ENCODE peak calls at places on chromosomes 6 and 20, in nine cellular contexts. S is stimulated activated CD8-positive, alpha-beta memory T cell treated with anti-CD3 and anti-CD28 coated beads, Interleukin-15, amount 100 ng/mL, for 48 hours; U is HuH-7; G is brain pericyte; Y is C1 segment of cervical spinal cord; L is fibroblast of villous mesenchyme; O is left colon; Z is amniotic epithelial cell; J is iris pigment epithelial cell. M is an unnamed sample.

GRCh38 chr6:2659882-2660281 is 90.8 kb downstream of the MYLK4 start:
- DNase-seq in S (no peak), U (no peak), G (no peak), Y (no peak), L (no peak), O (no peak), Z (peak; percentile 14), J (peak; percentile 40), M (no peak)

GRCh38 chr6:134029495-134030455 is 22.6 kb downstream of the SLC2A12 start:
- DNase-seq in S (no peak), U (no peak), G (peak; percentile 48), Y (no peak), L (peak; percentile 88), O (no peak), Z (peak; percentile 98), J (peak; percentile 90), M (no peak)

GRCh38 chr6:43021270-43022047 is at the start of gene RRP36:
- DNase-seq in S (peak; percentile 69), U (peak; percentile 80), G (no peak), Y (peak; percentile 63), L (peak; percentile 64), O (peak; percentile 85), Z (peak; percentile 62), J (peak; percentile 75), M (peak; percentile 62)

GRCh38 chr6:156741287-156742073 is 35.7 kb upstream of the ARID1B start:
- DNase-seq in S (no peak), U (no peak), G (no peak), Y (no peak), L (no peak), O (no peak), Z (no peak), J (no peak), M (no peak)

GRCh38 chr20:59880198-59880597 is 53.2 kb downstream of the SYCP2 start:
- DNase-seq in S (no peak), U (no peak), G (no peak), Y (no peak), L (no peak), O (no peak), Z (no peak), J (no peak), M (no peak)

GRCh38 chr20:235891-236290 is 8.8 kb downstream of the DEFB129 start:
- DNase-seq in S (no peak), U (no peak), G (no peak), Y (no peak), L (peak; percentile 14), O (no peak), Z (peak; percentile 9), J (no peak), M (no peak)

GRCh38 chr20:58640446-58640845 is 10.6 kb upstream of the STX16 start:
- DNase-seq in S (no peak), U (no peak), G (no peak), Y (no peak), L (peak; percentile 55), O (no peak), Z (peak; percentile 95), J (peak; percentile 95), M (no peak)

GRCh38 chr20:23366384-23366783 is 4.4 kb downstream of the GZF1 start:
- DNase-seq in S (no peak), U (no peak), G (no peak), Y (no peak), L (no peak), O (no peak), Z (no peak), J (no peak), M (no peak)

GRCh38 chr6:157227202-157228166 is 95.8 kb downstream of the TMEM242 start:
- DNase-seq in S (no peak), U (peak; percentile 74), G (no peak), Y (no peak), L (no peak), O (no peak), Z (no peak), J (no peak), M (no peak)

GRCh38 chr6:4360920-4361319 is 225.5 kb upstream of the ECI2 start:
- DNase-seq in S (no peak), U (no peak), G (no peak), Y (no peak), L (no peak), O (no peak), Z (no peak), J (no peak), M (no peak)

GRCh38 chr6:125752773-125753172 is 3.3 kb downstream of the HEY2 start:
- DNase-seq in S (no peak), U (no peak), G (no peak), Y (no peak), L (no peak), O (no peak), Z (no peak), J (no peak), M (no peak)

GRCh38 chr6:33978593-33979150 is 167.2 kb downstream of the GRM4 start:
- DNase-seq in S (no peak), U (no peak), G (no peak), Y (no peak), L (no peak), O (peak; percentile 19), Z (no peak), J (no peak), M (no peak)